ENCODE peak calls at places on chromosomes 3 and 15, in six cellular contexts. G is BJ, H is caudate nucleus, K is left cardiac atrium, W is aorta, Q is NCI-H1417. X is an unnamed sample.

GRCh38 chr15:77123854-77124253 is 52.9 kb upstream of the TSPAN3 start:
- DNase-seq in W (no peak), H (no peak), G (no peak), K (no peak), Q (no peak), X (no peak)

GRCh38 chr15:51750186-51750585 is 1.2 kb upstream of the TMOD2 start:
- DNase-seq in W (no peak), Q (no peak), H (no peak), K (no peak), G (no peak), X (no peak)

GRCh38 chr15:99592135-99592845 is 26.5 kb downstream of the MEF2A start:
- DNase-seq in G (no peak), W (no peak), Q (no peak), K (no peak), H (no peak), X (no peak)

GRCh38 chr3:96983731-96984130 is 169.3 kb downstream of the EPHA6 start:
- DNase-seq in H (no peak), Q (no peak), W (no peak), G (no peak), K (no peak), X (no peak)

GRCh38 chr3:195084746-195085145 is 186.2 kb downstream of the XXYLT1 start:
- DNase-seq in K (peak), Q (no peak), G (no peak), H (no peak), W (peak), X (no peak)

GRCh38 chr3:149462051-149462450 is 12.4 kb upstream of the TM4SF4 start:
- DNase-seq in H (no peak), Q (no peak), W (no peak), K (no peak), G (no peak), X (no peak)

GRCh38 chr15:80061581-80061980 is 2.1 kb downstream of the ZFAND6 start:
- DNase-seq in W (no peak), K (no peak), Q (no peak), G (no peak), H (no peak), X (no peak)

GRCh38 chr3:43770426-43771103 is 79.8 kb downstream of the ABHD5 start:
- DNase-seq in Q (peak), H (no peak), K (peak), W (peak), G (no peak), X (no peak)

GRCh38 chr15:99121691-99122410 is 17.0 kb downstream of the SYNM start:
- DNase-seq in H (no peak), W (no peak), Q (no peak), K (no peak), G (no peak), X (no peak)